ENCODE peak calls at places on chromosomes 6 and 20, in seven cellular contexts. One of them, this sample, is unnamed.

GRCh38 chr20:25318471-25319240 is 70.8 kb downstream of the PYGB start:
- DNase-seq in sciatic nerve: peak; percentile 53
- DNase-seq in aorta: no peak
- DNase-seq in mammary epithelial cell: no peak
- DNase-seq in AG04450: no peak
- DNase-seq in uterus: no peak
- DNase-seq in activated CD4-positive, alpha-beta T cell treated with anti-CD3 and anti-CD28 coated beads, Interleukin-2, amount 50 U/mL, for 4 hours: no peak
- DNase-seq in this sample: peak; percentile 14

GRCh38 chr6:127464161-127464880 is 5.1 kb upstream of the KIAA0408 start:
- DNase-seq in uterus: no peak
- DNase-seq in activated CD4-positive, alpha-beta T cell treated with anti-CD3 and anti-CD28 coated beads, Interleukin-2, amount 50 U/mL, for 4 hours: no peak
- DNase-seq in AG04450: peak; percentile 55
- DNase-seq in mammary epithelial cell: no peak
- DNase-seq in sciatic nerve: no peak
- DNase-seq in aorta: no peak
- DNase-seq in this sample: no peak

GRCh38 chr6:99816795-99817194 is 177.2 kb downstream of the MCHR2 start:
- DNase-seq in aorta: no peak
- DNase-seq in sciatic nerve: no peak
- DNase-seq in AG04450: no peak
- DNase-seq in activated CD4-positive, alpha-beta T cell treated with anti-CD3 and anti-CD28 coated beads, Interleukin-2, amount 50 U/mL, for 4 hours: no peak
- DNase-seq in uterus: no peak
- DNase-seq in mammary epithelial cell: no peak
- DNase-seq in this sample: no peak

GRCh38 chr6:112571486-112571885 is 224.4 kb downstream of the RFPL4B start:
- DNase-seq in uterus: no peak
- DNase-seq in mammary epithelial cell: no peak
- DNase-seq in activated CD4-positive, alpha-beta T cell treated with anti-CD3 and anti-CD28 coated beads, Interleukin-2, amount 50 U/mL, for 4 hours: no peak
- DNase-seq in sciatic nerve: no peak
- DNase-seq in aorta: peak; percentile 37
- DNase-seq in AG04450: no peak
- DNase-seq in this sample: no peak

GRCh38 chr6:48067148-48067709 is 43.8 kb downstream of the PTCHD4 start:
- DNase-seq in uterus: no peak
- DNase-seq in activated CD4-positive, alpha-beta T cell treated with anti-CD3 and anti-CD28 coated beads, Interleukin-2, amount 50 U/mL, for 4 hours: no peak
- DNase-seq in sciatic nerve: no peak
- DNase-seq in mammary epithelial cell: no peak
- DNase-seq in AG04450: no peak
- DNase-seq in aorta: no peak
- DNase-seq in this sample: no peak

GRCh38 chr6:56370127-56370540 is 122.8 kb upstream of the COL21A1 start:
- DNase-seq in uterus: peak; percentile 87
- DNase-seq in AG04450: no peak
- DNase-seq in activated CD4-positive, alpha-beta T cell treated with anti-CD3 and anti-CD28 coated beads, Interleukin-2, amount 50 U/mL, for 4 hours: no peak
- DNase-seq in sciatic nerve: peak; percentile 72
- DNase-seq in aorta: peak; percentile 72
- DNase-seq in mammary epithelial cell: peak; percentile 84
- DNase-seq in this sample: no peak

GRCh38 chr6:157946865-157947532 is 34.7 kb upstream of the SYNJ2 start:
- DNase-seq in mammary epithelial cell: no peak
- DNase-seq in activated CD4-positive, alpha-beta T cell treated with anti-CD3 and anti-CD28 coated beads, Interleukin-2, amount 50 U/mL, for 4 hours: no peak
- DNase-seq in uterus: no peak
- DNase-seq in aorta: no peak
- DNase-seq in AG04450: no peak
- DNase-seq in sciatic nerve: no peak
- DNase-seq in this sample: no peak

GRCh38 chr20:22582386-22582959 is 1.9 kb downstream of the FOXA2 start:
- DNase-seq in activated CD4-positive, alpha-beta T cell treated with anti-CD3 and anti-CD28 coated beads, Interleukin-2, amount 50 U/mL, for 4 hours: no peak
- DNase-seq in AG04450: no peak
- DNase-seq in uterus: no peak
- DNase-seq in sciatic nerve: no peak
- DNase-seq in mammary epithelial cell: no peak
- DNase-seq in aorta: no peak
- DNase-seq in this sample: no peak